ENCODE peak calls at places on chromosomes 1 and 21, in four cellular contexts. U is K562, M is HepG2, A is GM12878. C is an unnamed sample.

GRCh38 chr1:6157528-6158174 is 22.5 kb downstream of the CHD5 start:
- DNase-seq in M (peak; percentile 89), U (peak; percentile 58), A (no peak), C (peak; percentile 93)

GRCh38 chr1:79556189-79556588 is 549.7 kb upstream of the ADGRL4 start:
- DNase-seq in M (no peak), A (no peak), U (no peak), C (no peak)

GRCh38 chr1:95323117-95323516 is 89.1 kb downstream of the RWDD3 start:
- DNase-seq in M (peak; percentile 1), A (no peak), U (no peak), C (no peak)

GRCh38 chr1:175208773-175209492 is 16.4 kb upstream of the KIAA0040 start:
- DNase-seq in M (no peak), U (no peak), A (peak; percentile 62), C (no peak)

GRCh38 chr1:154707901-154708514 is 100.0 kb upstream of the ADAR start:
- DNase-seq in U (no peak), M (no peak), A (no peak), C (no peak)

GRCh38 chr21:38037416-38037815 is 121.2 kb upstream of the KCNJ6 start:
- DNase-seq in M (no peak), U (no peak), A (no peak), C (no peak)

GRCh38 chr21:44969965-44970755 is 30.3 kb downstream of the SLX9 start:
- DNase-seq in U (no peak), A (no peak), M (no peak), C (no peak)

GRCh38 chr1:7175507-7175906 is 390.3 kb downstream of the CAMTA1 start:
- DNase-seq in A (no peak), U (no peak), M (no peak), C (no peak)

GRCh38 chr1:197868751-197869501 is 33.5 kb upstream of the C1orf53 start:
- DNase-seq in A (no peak), M (peak; percentile 50), U (peak; percentile 34), C (peak; percentile 40)

GRCh38 chr1:17290553-17290952 is 17.4 kb upstream of the PADI4 start:
- DNase-seq in A (no peak), U (no peak), M (no peak), C (no peak)

GRCh38 chr1:17289756-17290155 is 18.2 kb upstream of the PADI4 start:
- DNase-seq in U (no peak), M (no peak), A (no peak), C (no peak)

GRCh38 chr1:17293681-17294415 is 14.1 kb upstream of the PADI4 start:
- DNase-seq in U (no peak), M (no peak), A (no peak), C (no peak)

GRCh38 chr1:17295292-17295691 is 12.7 kb upstream of the PADI4 start:
- DNase-seq in M (no peak), A (no peak), U (no peak), C (no peak)

GRCh38 chr1:17292299-17293198 is 15.4 kb upstream of the PADI4 start:
- DNase-seq in A (no peak), U (no peak), M (no peak), C (no peak)
- TF ChIP-seq POLR2AphosphoS2 in A (no peak), U (no peak), M (no peak), C (no peak)

DNA sequence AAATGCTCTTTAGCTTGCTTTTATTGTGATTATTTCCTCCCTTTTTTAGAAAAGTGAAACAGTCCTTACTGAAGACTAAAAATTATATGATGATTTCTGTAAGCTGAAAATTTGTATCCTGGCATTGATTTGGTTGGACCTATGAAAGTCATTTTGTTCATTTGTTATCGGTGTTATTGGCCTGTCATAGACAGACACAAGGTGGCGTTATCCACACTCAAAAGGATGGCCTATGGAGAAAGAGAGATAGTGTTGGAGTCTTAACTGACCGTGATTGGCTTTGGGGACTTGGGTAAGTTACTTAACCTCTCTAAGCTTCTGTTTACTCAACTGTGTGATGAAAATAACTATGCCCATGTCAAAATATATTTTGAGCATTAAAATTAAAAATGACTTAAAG is 203.6 kb upstream of the CHODL start:
- DNase-seq in U (no peak), M (peak; percentile 45), A (no peak), C (peak; percentile 0)
- TF ChIP-seq USF2 in U (no peak), M (no peak), A (no peak), C (no peak)

DNA sequence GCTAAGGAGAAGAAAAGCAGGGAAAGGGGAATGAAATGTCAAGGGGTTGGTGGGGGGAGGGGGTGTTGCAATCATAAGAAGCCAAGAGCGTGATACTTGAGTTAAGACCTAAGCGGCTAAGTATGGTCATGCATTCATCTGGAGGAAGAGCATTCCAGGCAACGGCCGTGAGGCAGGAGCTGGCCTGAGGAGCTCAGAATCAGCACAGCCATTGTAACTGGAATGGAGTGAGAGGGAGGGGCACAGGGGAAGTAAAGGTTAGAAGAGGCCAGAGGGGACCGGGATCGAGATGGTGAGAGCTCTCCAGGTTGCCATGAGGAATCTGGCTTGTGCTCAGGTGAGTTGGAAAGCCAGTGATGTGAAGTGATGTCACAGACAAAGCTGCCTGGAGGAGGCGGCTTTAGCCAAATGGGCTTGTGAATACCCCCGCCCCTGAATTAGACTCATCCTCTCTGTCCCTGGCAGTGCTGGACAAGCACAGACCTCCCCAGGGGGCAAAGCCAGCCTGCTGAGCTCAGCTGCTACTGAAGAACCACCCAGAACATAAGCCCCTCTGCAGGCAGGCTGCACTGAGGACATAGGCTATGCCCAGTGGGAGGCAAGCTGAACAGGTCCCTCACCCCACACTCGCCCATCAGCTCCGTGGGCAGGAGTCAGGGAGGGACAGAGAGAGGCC is 61.1 kb upstream of the LAPTM5 start:
- DNase-seq in M (no peak), U (no peak), A (no peak), C (no peak)
- TF ChIP-seq POLR2AphosphoS2 in M (no peak), U (no peak), A (no peak), C (no peak)

GRCh38 chr1:54559111-54559548 is 11.1 kb downstream of the ACOT11 start:
- DNase-seq in U (no peak), M (no peak), A (no peak), C (no peak)
- TF ChIP-seq USF2 in U (no peak), M (no peak), A (no peak), C (no peak)

DNA sequence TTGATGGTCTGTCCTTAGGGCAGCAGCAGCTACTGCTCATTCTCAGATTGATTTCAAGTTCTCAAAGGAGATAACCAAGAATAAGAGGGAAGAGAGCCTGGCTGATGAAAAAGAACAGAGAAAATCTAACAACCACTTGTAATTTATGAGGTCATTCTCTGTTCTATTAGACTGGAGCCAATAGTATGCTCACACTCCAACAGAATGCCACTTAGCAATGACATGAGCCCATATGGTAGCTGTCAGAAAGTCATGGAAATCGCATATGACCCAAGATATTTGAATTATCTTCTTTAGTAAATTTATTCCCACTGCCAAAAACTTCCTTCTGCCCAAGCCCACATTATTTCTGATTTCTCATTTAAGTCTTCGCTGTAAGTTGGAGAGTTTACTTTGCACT is 53.7 kb upstream of the PLA2G4A start:
- DNase-seq in M (no peak), U (no peak), A (no peak), C (no peak)
- TF ChIP-seq POLR2AphosphoS2 in M (no peak), U (no peak), A (no peak), C (no peak)

GRCh38 chr1:17582124-17582768 is 42.7 kb downstream of the ARHGEF10L start:
- DNase-seq in M (no peak), U (no peak), A (no peak), C (no peak)
- TF ChIP-seq USF2 in M (no peak), U (no peak), A (no peak), C (no peak)

GRCh38 chr1:36913523-36914060 is 120.7 kb downstream of the GRIK3 start:
- DNase-seq in M (no peak), U (peak; percentile 30), A (no peak), C (no peak)
- TF ChIP-seq POLR2AphosphoS2 in M (no peak), U (no peak), A (no peak), C (no peak)

DNA sequence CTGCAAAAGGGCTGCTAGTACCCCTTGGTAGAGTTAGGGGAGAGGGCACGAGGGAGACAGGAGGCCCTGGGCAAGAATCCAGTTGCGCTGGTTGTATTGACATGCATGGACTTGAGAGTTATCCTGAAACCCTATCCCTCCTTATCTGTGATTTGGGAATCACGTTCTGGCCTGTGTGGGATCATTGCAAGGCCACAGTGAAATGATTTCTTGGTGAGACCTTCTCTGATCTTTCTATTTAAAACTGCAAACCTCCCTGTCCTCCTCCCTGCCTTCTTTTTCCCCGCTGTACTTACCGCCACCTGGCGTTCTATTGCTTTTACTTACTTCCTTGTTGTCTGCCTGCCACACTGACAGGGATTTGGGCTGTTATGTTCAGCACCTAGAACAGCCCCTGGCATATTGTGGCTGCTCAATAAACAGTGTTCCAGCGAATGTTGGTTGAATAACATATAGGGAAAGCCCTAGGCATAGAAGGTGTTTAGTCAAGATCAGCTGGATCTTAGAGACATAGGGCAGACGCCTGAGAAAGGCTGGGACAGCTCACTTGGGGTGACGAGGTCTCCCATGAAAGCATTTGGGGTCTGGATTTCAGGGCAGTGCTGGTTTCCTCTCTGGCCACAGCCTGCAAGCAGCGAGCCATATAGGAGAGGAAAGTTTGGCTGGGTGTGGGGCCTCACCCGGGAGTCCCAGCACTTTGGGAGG is 25.6 kb downstream of the ALPL start:
- DNase-seq in M (peak; percentile 77), A (no peak), U (peak; percentile 61), C (peak; percentile 60)
- TF ChIP-seq USF2 in M (no peak), A (no peak), U (no peak), C (no peak)

GRCh38 chr1:22849770-22850169 is 122.9 kb downstream of the LACTBL1 start:
- DNase-seq in U (no peak), A (no peak), M (no peak), C (no peak)

GRCh38 chr1:22851517-22851916 is 121.1 kb downstream of the LACTBL1 start:
- DNase-seq in M (no peak), U (no peak), A (no peak), C (no peak)

GRCh38 chr1:22852144-22852543 is 120.5 kb downstream of the LACTBL1 start:
- DNase-seq in U (no peak), M (no peak), A (no peak), C (no peak)

GRCh38 chr1:22850281-22850680 is 122.4 kb downstream of the LACTBL1 start:
- DNase-seq in U (no peak), M (no peak), A (no peak), C (no peak)

GRCh38 chr1:22850681-22851080 is 122.0 kb downstream of the LACTBL1 start:
- DNase-seq in A (no peak), U (no peak), M (no peak), C (no peak)
- TF ChIP-seq POLR2AphosphoS2 in A (no peak), U (no peak), M (no peak), C (no peak)

GRCh38 chr1:204880906-204881305 is 10.2 kb downstream of the NFASC start:
- DNase-seq in A (no peak), M (no peak), U (no peak), C (no peak)
- TF ChIP-seq USF2 in A (no peak), M (no peak), U (no peak), C (no peak)